ENCODE peak calls at places on chromosomes 16 and 17, in four cellular contexts. D is CD8-positive, alpha-beta T cell; G is WTC11; W is heart left ventricle. Y is an unnamed sample.

GRCh38 chr17:3556905-3557767 is 476 bp downstream of the TRPV3 start:
- DNase-seq in D (no peak), G (no peak), W (no peak), Y (no peak)

GRCh38 chr17:74743755-74744154 is 4.7 kb upstream of the NHERF1 start:
- DNase-seq in D (no peak), G (no peak), W (no peak), Y (no peak)

GRCh38 chr16:66287916-66288315 is 78.6 kb upstream of the CDH5 start:
- DNase-seq in D (peak; percentile 19), G (no peak), W (no peak), Y (no peak)

GRCh38 chr16:91484-91883 is 13.5 kb downstream of the MPG start:
- DNase-seq in D (no peak), G (no peak), W (no peak), Y (no peak)

GRCh38 chr17:57009737-57010445 is 32.0 kb downstream of the SCPEP1 start:
- DNase-seq in D (peak; percentile 64), G (peak; percentile 70), W (no peak), Y (no peak)

GRCh38 chr17:34816806-34817205 is 144.5 kb downstream of the CCT6B start:
- DNase-seq in D (no peak), G (peak; percentile 20), W (no peak), Y (no peak)

GRCh38 chr16:77434022-77434364 is 841 bp downstream of the ADAMTS18 start:
- DNase-seq in D (no peak), G (no peak), W (no peak), Y (no peak)

GRCh38 chr16:83040174-83040573 is 413.4 kb downstream of the CDH13 start:
- DNase-seq in D (no peak), G (no peak), W (no peak), Y (no peak)

GRCh38 chr17:50687200-50688066 is 20.3 kb downstream of the ANKRD40 start:
- DNase-seq in D (no peak), G (peak; percentile 46), W (no peak), Y (no peak)

GRCh38 chr17:43169561-43170139 is 1.4 kb upstream of the NBR1 start:
- DNase-seq in D (no peak), G (peak; percentile 36), W (peak; percentile 63), Y (no peak)

GRCh38 chr17:16255481-16255901 is 38.5 kb downstream of the PIGL start:
- DNase-seq in D (no peak), G (no peak), W (no peak), Y (no peak)

GRCh38 chr16:35450648-35451047 is 1991.2 kb downstream of the TP53TG3F start:
- DNase-seq in D (no peak), G (no peak), W (no peak), Y (no peak)

GRCh38 chr16:89155184-89155679 is 16.3 kb upstream of the CDH15 start:
- DNase-seq in D (no peak), G (no peak), W (peak; percentile 83), Y (no peak)

GRCh38 chr16:67834242-67834614 is 7.9 kb upstream of the THAP11 start:
- DNase-seq in D (no peak), G (no peak), W (no peak), Y (no peak)

GRCh38 chr16:28260193-28260592 is 32.1 kb upstream of the SBK1 start:
- DNase-seq in D (no peak), G (no peak), W (no peak), Y (no peak)

GRCh38 chr16:57270221-57271062 is 14.0 kb downstream of the PLLP start:
- DNase-seq in D (no peak), G (no peak), W (peak; percentile 25), Y (no peak)

GRCh38 chr17:17051380-17051779 is 9.1 kb downstream of the MPRIP start:
- DNase-seq in D (peak; percentile 13), G (peak; percentile 4), W (no peak), Y (no peak)

GRCh38 chr16:77788196-77789084 is at the start of gene VAT1L:
- DNase-seq in D (no peak), G (peak; percentile 59), W (no peak), Y (no peak)

GRCh38 chr16:66857437-66857836 is 13.2 kb downstream of the CA7 start:
- DNase-seq in D (no peak), G (no peak), W (no peak), Y (no peak)

GRCh38 chr17:80964231-80964856 is 27.3 kb upstream of the CHMP6 start:
- DNase-seq in D (no peak), G (no peak), W (no peak), Y (no peak)

GRCh38 chr17:17300624-17301568 is 2.3 kb upstream of the NT5M start:
- DNase-seq in D (peak; percentile 62), G (peak; percentile 96), W (peak; percentile 67), Y (no peak)

GRCh38 chr16:15033309-15033707 is 22.6 kb downstream of the NTAN1 start:
- DNase-seq in D (no peak), G (no peak), W (no peak), Y (no peak)

GRCh38 chr17:49003557-49004511 is 6.6 kb downstream of the IGF2BP1 start:
- DNase-seq in D (no peak), G (peak; percentile 54), W (no peak), Y (no peak)

GRCh38 chr16:4214215-4214621 is 27.7 kb downstream of the SRL start:
- DNase-seq in D (no peak), G (no peak), W (no peak), Y (no peak)

GRCh38 chr17:72591500-72592241 is 470.9 kb downstream of the SOX9 start:
- DNase-seq in D (no peak), G (peak; percentile 31), W (no peak), Y (no peak)

GRCh38 chr17:45752246-45752645 is 31.9 kb upstream of the CRHR1 start:
- DNase-seq in D (no peak), G (no peak), W (no peak), Y (no peak)

GRCh38 chr16:65781363-65781762 is 585.1 kb upstream of the CDH5 start:
- DNase-seq in D (no peak), G (no peak), W (no peak), Y (no peak)

GRCh38 chr16:55566432-55567175 is at the start of gene CAPNS2:
- DNase-seq in D (no peak), G (no peak), W (no peak), Y (no peak)

GRCh38 chr17:5897320-5897911 is 172.8 kb upstream of the WSCD1 start:
- DNase-seq in D (no peak), G (peak; percentile 42), W (no peak), Y (no peak)

GRCh38 chr17:46908352-46908751 is 14.6 kb upstream of the GOSR2 start:
- DNase-seq in D (no peak), G (no peak), W (no peak), Y (no peak)

GRCh38 chr16:1313721-1314120 is 4.3 kb downstream of the UBE2I start:
- DNase-seq in D (no peak), G (no peak), W (no peak), Y (no peak)

GRCh38 chr17:348692-349425 is 3.7 kb downstream of the RPH3AL start:
- DNase-seq in D (no peak), G (no peak), W (peak; percentile 43), Y (no peak)

GRCh38 chr17:10772425-10773380 is 31.2 kb downstream of the TMEM238L start:
- DNase-seq in D (no peak), G (peak; percentile 89), W (no peak), Y (no peak)

GRCh38 chr17:19948100-19948943 is 29.3 kb downstream of the AKAP10 start:
- DNase-seq in D (no peak), G (no peak), W (no peak), Y (no peak)

GRCh38 chr16:54931041-54931756 is 534 bp downstream of the IRX5 start:
- DNase-seq in D (no peak), G (peak; percentile 50), W (peak; percentile 68), Y (no peak)

GRCh38 chr17:82317394-82318168 is at the start of gene CD7:
- DNase-seq in D (peak; percentile 82), G (no peak), W (no peak), Y (no peak)

GRCh38 chr17:21239680-21240374 is 13.4 kb downstream of the NATD1 start:
- DNase-seq in D (no peak), G (peak; percentile 31), W (peak; percentile 44), Y (no peak)

GRCh38 chr16:3454631-3455147 is 11.2 kb downstream of the NAA60 start:
- DNase-seq in D (no peak), G (no peak), W (no peak), Y (no peak)

GRCh38 chr17:74804683-74805082 is 28.5 kb upstream of the NAT9 start:
- DNase-seq in D (no peak), G (no peak), W (no peak), Y (no peak)

DNA sequence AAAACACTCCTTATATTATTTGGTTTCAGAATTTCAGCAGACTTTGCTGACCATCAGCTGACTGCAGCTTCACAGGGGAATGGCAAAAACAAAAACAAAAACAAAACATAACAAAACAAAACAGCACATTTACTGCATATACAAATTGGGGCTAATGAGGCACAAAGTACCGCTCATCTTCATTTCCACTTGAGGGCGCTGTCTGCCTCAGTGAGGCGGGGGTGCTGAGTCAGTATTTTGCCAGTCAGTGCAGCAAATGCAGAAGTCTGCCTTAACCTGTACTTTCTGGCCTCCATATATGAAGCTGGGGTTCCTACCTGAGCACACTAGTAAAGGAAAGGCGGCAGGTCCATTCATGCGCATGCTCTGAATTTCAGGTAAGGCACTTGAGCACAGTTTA is 13.5 kb upstream of the DYNLRB2 start:
- DNase-seq in D (peak; percentile 55), G (peak; percentile 62), W (no peak), Y (no peak)
- TF ChIP-seq CTCF in D (peak; percentile 20), G (peak; percentile 62), W (no peak), Y (no peak)

GRCh38 chr17:77140166-77140877 is 447 bp upstream of the SEC14L1 start:
- DNase-seq in D (peak; percentile 100), G (peak; percentile 100), W (peak; percentile 100), Y (peak; percentile 99)
- TF ChIP-seq CTCF in D (no peak), G (no peak), W (no peak), Y (no peak)

DNA sequence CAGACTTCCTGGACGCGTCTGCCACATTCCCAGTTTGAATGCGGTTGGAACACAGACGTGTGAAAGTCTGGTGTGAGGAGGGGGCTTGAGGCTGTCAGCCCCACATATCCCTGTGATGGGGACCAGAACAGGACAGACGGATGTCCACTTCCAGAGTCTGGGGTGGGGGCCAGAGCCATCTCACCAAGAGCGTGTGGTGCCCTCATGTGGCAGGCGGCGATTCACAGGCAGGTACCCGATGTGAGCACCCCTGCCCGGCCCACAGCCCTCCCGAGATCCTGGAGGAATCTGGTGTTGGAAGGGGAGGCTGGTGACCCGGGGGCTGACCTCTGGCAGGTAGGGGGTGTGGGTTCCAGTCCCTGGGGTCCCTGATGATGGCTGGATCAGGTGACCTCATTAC is 51.5 kb downstream of the ENGASE start:
- DNase-seq in D (no peak), G (peak; percentile 54), W (no peak), Y (no peak)
- TF ChIP-seq CTCF in D (no peak), G (no peak), W (peak; percentile 10), Y (no peak)

GRCh38 chr16:70808371-70808770 is 7.4 kb upstream of the VAC14 start:
- DNase-seq in D (no peak), G (no peak), W (no peak), Y (no peak)
- TF ChIP-seq CTCF in D (no peak), G (no peak), W (peak; percentile 5), Y (no peak)

GRCh38 chr17:28550858-28551257 is 1.6 kb downstream of the UNC119 start:
- DNase-seq in D (no peak), G (no peak), W (peak; percentile 7), Y (no peak)

GRCh38 chr17:28547623-28548416 is 4.6 kb downstream of the UNC119 start:
- DNase-seq in D (peak; percentile 71), G (peak; percentile 93), W (peak; percentile 86), Y (peak; percentile 47)

GRCh38 chr17:28549274-28550132 is 2.9 kb downstream of the UNC119 start:
- DNase-seq in D (peak; percentile 58), G (no peak), W (peak; percentile 46), Y (no peak)

GRCh38 chr17:28547096-28547622 is 5.3 kb downstream of the UNC119 start:
- DNase-seq in D (no peak), G (no peak), W (peak; percentile 52), Y (no peak)

GRCh38 chr17:28548417-28549130 is 3.9 kb downstream of the UNC119 start:
- DNase-seq in D (no peak), G (no peak), W (peak; percentile 14), Y (no peak)
- TF ChIP-seq CTCF in D (no peak), G (no peak), W (no peak), Y (peak; percentile 59)